ENCODE peak calls at places on chromosomes 6 and 20, in four cellular contexts. L, O, Y and K are unnamed samples.

GRCh38 chr6:134864558-134864957 is 85.3 kb downstream of the ALDH8A1 start:
- DNase-seq in L (no peak), O (no peak), Y (no peak), K (no peak)

GRCh38 chr20:32218156-32218900 is 10.6 kb downstream of the POFUT1 start:
- DNase-seq in Y (no peak), L (no peak), O (no peak), K (no peak)

GRCh38 chr20:32501709-32502108 is 83.4 kb downstream of the NOL4L start:
- DNase-seq in Y (no peak), O (peak), L (no peak), K (no peak)

GRCh38 chr20:46206025-46206424 is 87.9 kb downstream of the CD40 start:
- DNase-seq in O (peak), L (no peak), Y (peak), K (no peak)

GRCh38 chr20:5918856-5919633 is 31.3 kb downstream of the TRMT6 start:
- DNase-seq in Y (peak), L (no peak), O (peak), K (no peak)

GRCh38 chr6:106084106-106084963 is 1.8 kb upstream of the PRDM1 start:
- DNase-seq in Y (peak), L (no peak), O (peak), K (peak)

GRCh38 chr20:1324598-1325172 is 4.3 kb downstream of the SDCBP2 start:
- DNase-seq in Y (no peak), O (peak), L (peak), K (no peak)

GRCh38 chr6:157144861-157145260 is 178.5 kb downstream of the TMEM242 start:
- DNase-seq in Y (no peak), L (no peak), O (no peak), K (no peak)

GRCh38 chr6:153503810-153504209 is 372.7 kb upstream of the RGS17 start:
- DNase-seq in L (no peak), O (no peak), Y (no peak), K (no peak)

GRCh38 chr20:51695574-51696303 is 72.5 kb downstream of the ATP9A start:
- DNase-seq in L (no peak), O (peak), Y (no peak), K (no peak)

GRCh38 chr6:7773914-7774313 is 48.0 kb downstream of the BMP6 start:
- DNase-seq in L (no peak), O (no peak), Y (no peak), K (no peak)

GRCh38 chr6:31661867-31662723 is 1.5 kb upstream of the C6orf47 start:
- DNase-seq in O (no peak), Y (no peak), L (no peak), K (no peak)

GRCh38 chr20:20406306-20406705 is 38.4 kb downstream of the INSM1 start:
- DNase-seq in L (no peak), Y (no peak), O (no peak), K (no peak)

GRCh38 chr20:3706774-3707507 is 5.5 kb downstream of the SIGLEC1 start:
- DNase-seq in O (peak), Y (no peak), L (no peak), K (no peak)

GRCh38 chr6:20024979-20025378 is 187.3 kb downstream of the MBOAT1 start:
- DNase-seq in O (no peak), L (no peak), Y (no peak), K (no peak)

GRCh38 chr6:25279748-25280616 is 808 bp downstream of the CARMIL1 start:
- DNase-seq in O (no peak), L (no peak), Y (peak), K (peak)

GRCh38 chr6:138590796-138591709 is 91.8 kb upstream of the NHSL1 start:
- DNase-seq in O (peak), L (no peak), Y (peak), K (peak)
- TF ChIP-seq CTCF in O (peak), L (peak), Y (peak), K (peak)

DNA sequence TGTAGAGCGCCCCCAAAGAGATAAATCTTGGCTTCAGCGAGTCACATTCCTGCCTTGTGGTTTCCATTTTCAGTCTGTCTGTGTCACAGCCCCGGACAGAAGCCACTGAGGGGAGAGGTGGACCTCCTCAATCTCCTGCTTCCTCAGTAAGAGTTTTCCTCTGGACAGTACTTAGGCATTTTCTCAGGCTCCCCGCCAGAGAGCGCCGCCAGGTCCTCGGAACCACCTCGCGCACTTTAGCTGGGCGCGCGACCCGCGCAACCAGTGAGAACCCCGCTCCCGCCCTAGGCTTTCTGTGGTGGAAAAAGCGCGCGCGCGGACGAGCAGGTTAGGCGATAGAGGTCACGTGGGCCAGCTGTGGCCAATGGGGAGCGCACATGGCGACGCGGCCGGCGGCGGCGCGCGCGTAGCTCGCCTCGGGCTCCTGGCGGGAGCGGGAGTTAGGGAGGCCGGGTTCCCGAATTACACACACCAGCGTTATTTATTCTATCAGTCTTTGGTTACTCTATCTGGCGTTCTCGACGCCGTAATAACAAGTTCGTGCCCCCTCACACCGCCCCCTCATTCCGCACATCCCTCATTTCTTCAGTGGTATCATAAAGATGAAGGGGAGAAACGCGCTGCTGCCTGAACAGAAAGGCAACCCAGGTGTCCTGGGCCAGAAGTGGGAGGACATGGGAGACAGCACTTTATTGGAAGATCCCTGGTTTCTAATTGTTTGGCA is 19.4 kb downstream of the PXT1 start:
- DNase-seq in O (peak), Y (peak), L (peak), K (peak)
- TF ChIP-seq CTCF in O (peak), Y (peak), L (peak), K (peak)

DNA sequence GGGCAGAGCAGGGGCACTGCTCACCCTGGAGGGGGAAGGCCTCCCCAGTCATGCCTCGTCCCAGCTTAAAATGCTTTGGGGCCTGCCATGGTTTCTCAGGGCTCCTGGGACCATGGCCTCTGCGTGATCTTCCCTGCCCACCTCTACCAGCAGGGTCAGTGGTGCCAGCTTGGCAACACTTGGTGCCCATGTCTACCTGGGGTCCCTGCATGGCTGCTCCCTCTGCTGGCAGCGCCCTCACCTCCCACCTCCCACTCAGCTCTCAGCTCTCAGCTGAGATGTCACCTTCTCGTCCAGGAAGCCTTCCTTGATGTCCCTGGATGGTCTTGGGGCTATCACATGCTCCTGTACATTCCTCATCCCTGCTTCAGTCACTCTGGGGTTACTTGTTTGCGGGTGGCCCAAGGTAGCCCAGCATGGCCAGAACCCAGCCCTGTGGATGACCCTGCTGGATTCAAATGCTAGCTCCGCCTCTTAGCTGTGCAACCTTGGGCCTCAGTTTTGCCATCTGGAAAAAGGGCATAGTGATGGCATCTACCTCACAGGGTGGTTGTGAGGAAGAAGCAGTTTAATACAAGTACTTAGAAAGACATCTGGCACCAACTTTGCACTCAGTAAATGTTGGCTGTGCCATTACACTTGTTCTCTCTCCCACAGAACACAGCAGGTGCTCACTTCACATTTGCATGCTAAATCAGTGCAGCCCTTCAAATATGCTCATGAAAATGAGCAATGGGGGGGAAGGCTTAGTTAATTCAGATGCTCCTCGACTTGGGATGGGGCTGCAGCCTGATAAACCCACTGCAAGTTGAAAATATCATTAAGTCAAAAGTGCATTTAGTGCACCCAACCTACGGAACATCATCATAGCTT is 53.5 kb upstream of the PTPN1 start:
- DNase-seq in L (no peak), Y (no peak), O (no peak), K (no peak)
- TF ChIP-seq CTCF in L (no peak), Y (peak), O (no peak), K (peak)

GRCh38 chr20:63497138-63497945 is 1.5 kb downstream of the EEF1A2 start:
- DNase-seq in Y (no peak), L (peak), O (no peak), K (peak)

GRCh38 chr20:63495771-63496403 is 3.0 kb downstream of the EEF1A2 start:
- DNase-seq in Y (peak), L (peak), O (peak), K (peak)

GRCh38 chr20:63497946-63498935 is 642 bp downstream of the EEF1A2 start:
- DNase-seq in Y (no peak), L (peak), O (peak), K (peak)

GRCh38 chr20:63495167-63495720 is 3.6 kb downstream of the EEF1A2 start:
- DNase-seq in O (no peak), Y (no peak), L (no peak), K (peak)

GRCh38 chr20:63496404-63497120 is 2.3 kb downstream of the EEF1A2 start:
- DNase-seq in O (no peak), Y (no peak), L (peak), K (peak)
- TF ChIP-seq CTCF in O (no peak), Y (no peak), L (peak), K (peak)

DNA sequence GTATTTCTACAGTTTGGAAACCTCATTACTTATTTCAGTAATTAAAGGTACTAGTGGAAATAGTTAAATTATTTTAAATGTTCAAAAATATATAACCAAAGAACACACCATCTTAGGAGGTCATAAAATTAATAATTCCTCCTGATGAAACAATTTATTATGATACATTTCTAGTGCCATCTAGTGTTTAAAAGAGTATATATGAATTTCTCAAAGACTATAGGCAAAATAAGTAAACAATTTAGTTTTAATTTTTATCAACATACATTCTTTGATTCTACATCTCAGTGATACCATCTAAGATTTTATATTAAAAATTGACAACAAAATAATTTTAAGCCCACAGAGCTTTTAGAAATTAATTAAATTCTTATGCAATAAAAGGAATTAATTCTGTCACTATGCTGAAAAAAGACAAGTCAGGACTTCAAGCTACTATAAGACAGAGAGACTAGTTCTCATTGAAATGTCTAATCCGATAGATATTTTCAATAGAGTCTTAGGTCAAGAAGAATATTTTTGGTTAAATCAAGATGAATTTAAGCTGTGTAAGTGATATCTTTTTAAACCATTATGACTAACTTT is 107.8 kb upstream of the RNF217 start:
- DNase-seq in O (no peak), L (no peak), Y (no peak), K (no peak)
- TF ChIP-seq CTCF in O (no peak), L (peak), Y (peak), K (peak)

GRCh38 chr6:131167773-131168172 is 32.5 kb downstream of the AKAP7 start:
- DNase-seq in O (no peak), L (no peak), Y (no peak), K (no peak)
- TF ChIP-seq CTCF in O (no peak), L (peak), Y (peak), K (peak)

GRCh38 chr20:45085867-45086266 is 15.1 kb downstream of the KCNS1 start:
- DNase-seq in Y (no peak), O (no peak), L (no peak), K (no peak)
- TF ChIP-seq CTCF in Y (peak), O (no peak), L (no peak), K (no peak)

GRCh38 chr20:35771689-35772562 is at the start of gene PHF20:
- DNase-seq in Y (peak), O (peak), L (peak), K (peak)
- TF ChIP-seq CTCF in Y (no peak), O (no peak), L (no peak), K (no peak)

GRCh38 chr6:67676892-67677291 is 958.2 kb upstream of the ADGRB3 start:
- DNase-seq in L (no peak), O (no peak), Y (no peak), K (no peak)
- TF ChIP-seq CTCF in L (no peak), O (no peak), Y (no peak), K (no peak)

GRCh38 chr6:34028691-34029360 is 117.1 kb downstream of the GRM4 start:
- DNase-seq in L (no peak), Y (no peak), O (no peak), K (no peak)

GRCh38 chr6:34027445-34027936 is 118.4 kb downstream of the GRM4 start:
- DNase-seq in O (peak), Y (peak), L (no peak), K (peak)

GRCh38 chr6:34025851-34026250 is 120.0 kb downstream of the GRM4 start:
- DNase-seq in O (no peak), L (no peak), Y (no peak), K (no peak)

GRCh38 chr6:34029489-34030280 is 116.2 kb downstream of the GRM4 start:
- DNase-seq in L (no peak), O (no peak), Y (no peak), K (no peak)

DNA sequence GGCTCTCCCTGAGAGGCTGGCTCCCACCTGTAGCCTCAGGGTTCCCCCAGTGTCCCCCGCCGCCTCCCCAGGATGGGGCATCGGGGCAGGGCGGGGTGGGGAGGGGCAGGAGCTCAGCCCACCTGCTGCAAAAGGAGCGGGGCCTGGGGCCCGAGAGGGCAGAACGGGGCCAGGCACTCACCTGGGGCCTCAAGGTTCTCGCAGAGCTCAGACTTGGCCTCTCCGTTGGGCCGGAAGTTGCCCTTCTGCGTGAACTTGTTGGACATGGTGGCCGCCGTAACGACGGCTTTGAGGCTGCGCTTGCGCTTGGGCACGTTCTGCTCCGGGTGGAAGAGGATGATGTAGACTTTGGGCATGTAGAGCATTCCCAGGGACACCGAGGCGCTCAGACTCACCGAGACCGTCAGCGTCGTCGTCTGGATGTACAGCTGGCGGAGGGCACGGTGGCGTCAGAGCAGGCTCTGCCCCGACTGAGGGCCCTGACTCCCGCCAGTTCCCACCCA is 117.9 kb downstream of the GRM4 start:
- DNase-seq in O (no peak), Y (no peak), L (no peak), K (no peak)
- TF ChIP-seq CTCF in O (no peak), Y (no peak), L (peak), K (no peak)